ENCODE peak calls at places on chromosomes 7 and 10, in six cellular contexts. One of them, this sample, is unnamed.

GRCh38 chr10:123606955-123607354 is 59.2 kb upstream of the GPR26 start:
- DNase-seq in fibroblast of the aortic adventitia: no peak
- DNase-seq in RWPE1: no peak
- DNase-seq in anterior cingulate cortex: no peak
- DNase-seq in T-helper 2 cell: no peak
- DNase-seq in uterus: no peak
- DNase-seq in this sample: no peak

GRCh38 chr10:341081-341740 is 206.0 kb downstream of the ZMYND11 start:
- DNase-seq in fibroblast of the aortic adventitia: no peak
- DNase-seq in RWPE1: no peak
- DNase-seq in anterior cingulate cortex: no peak
- DNase-seq in T-helper 2 cell: no peak
- DNase-seq in uterus: no peak
- DNase-seq in this sample: no peak

GRCh38 chr10:78149193-78149592 is 115.5 kb downstream of the RPS24 start:
- DNase-seq in fibroblast of the aortic adventitia: peak; percentile 42
- DNase-seq in RWPE1: peak; percentile 33
- DNase-seq in anterior cingulate cortex: no peak
- DNase-seq in T-helper 2 cell: no peak
- DNase-seq in uterus: no peak
- DNase-seq in this sample: no peak

GRCh38 chr7:44431091-44431608 is 59.3 kb downstream of the NUDCD3 start:
- DNase-seq in fibroblast of the aortic adventitia: no peak
- DNase-seq in RWPE1: no peak
- DNase-seq in anterior cingulate cortex: no peak
- DNase-seq in T-helper 2 cell: peak; percentile 19
- DNase-seq in uterus: no peak
- DNase-seq in this sample: peak; percentile 37

GRCh38 chr7:159094030-159094740 is 50.5 kb downstream of the VIPR2 start:
- DNase-seq in fibroblast of the aortic adventitia: no peak
- DNase-seq in RWPE1: no peak
- DNase-seq in anterior cingulate cortex: no peak
- DNase-seq in T-helper 2 cell: no peak
- DNase-seq in uterus: no peak
- DNase-seq in this sample: no peak

GRCh38 chr10:61899663-61899996 is 1.9 kb upstream of the ARID5B start:
- DNase-seq in fibroblast of the aortic adventitia: no peak
- DNase-seq in RWPE1: no peak
- DNase-seq in anterior cingulate cortex: no peak
- DNase-seq in T-helper 2 cell: no peak
- DNase-seq in uterus: no peak
- DNase-seq in this sample: no peak

GRCh38 chr10:115092555-115093285 is 445 bp upstream of the ATRNL1 start:
- DNase-seq in fibroblast of the aortic adventitia: peak; percentile 21
- DNase-seq in RWPE1: no peak
- DNase-seq in anterior cingulate cortex: peak; percentile 11
- DNase-seq in T-helper 2 cell: peak; percentile 43
- DNase-seq in uterus: peak; percentile 68
- DNase-seq in this sample: peak; percentile 23

GRCh38 chr7:28937593-28937992 is 20.5 kb downstream of the TRIL start:
- DNase-seq in fibroblast of the aortic adventitia: no peak
- DNase-seq in RWPE1: no peak
- DNase-seq in anterior cingulate cortex: no peak
- DNase-seq in T-helper 2 cell: no peak
- DNase-seq in uterus: no peak
- DNase-seq in this sample: no peak

GRCh38 chr10:60518745-60519144 is 129.1 kb upstream of the ANK3 start:
- DNase-seq in fibroblast of the aortic adventitia: no peak
- DNase-seq in RWPE1: no peak
- DNase-seq in anterior cingulate cortex: no peak
- DNase-seq in T-helper 2 cell: no peak
- DNase-seq in uterus: no peak
- DNase-seq in this sample: no peak

GRCh38 chr10:133124357-133125211 is 35.4 kb upstream of the KNDC1 start:
- DNase-seq in fibroblast of the aortic adventitia: peak; percentile 1
- DNase-seq in RWPE1: peak; percentile 45
- DNase-seq in anterior cingulate cortex: no peak
- DNase-seq in T-helper 2 cell: no peak
- DNase-seq in uterus: no peak
- DNase-seq in this sample: peak; percentile 34

GRCh38 chr10:97849491-97850402 is at the start of gene GOLGA7B:
- DNase-seq in fibroblast of the aortic adventitia: no peak
- DNase-seq in RWPE1: peak; percentile 71
- DNase-seq in anterior cingulate cortex: no peak
- DNase-seq in T-helper 2 cell: peak; percentile 74
- DNase-seq in uterus: no peak
- DNase-seq in this sample: peak; percentile 61

GRCh38 chr10:71598673-71599072 is 120.9 kb downstream of the C10orf105 start:
- DNase-seq in fibroblast of the aortic adventitia: peak; percentile 60
- DNase-seq in RWPE1: no peak
- DNase-seq in anterior cingulate cortex: peak; percentile 64
- DNase-seq in T-helper 2 cell: no peak
- DNase-seq in uterus: peak; percentile 80
- DNase-seq in this sample: peak; percentile 27

GRCh38 chr10:111034598-111035310 is 42.1 kb upstream of the ADRA2A start:
- DNase-seq in fibroblast of the aortic adventitia: peak; percentile 42
- DNase-seq in RWPE1: no peak
- DNase-seq in anterior cingulate cortex: no peak
- DNase-seq in T-helper 2 cell: no peak
- DNase-seq in uterus: no peak
- DNase-seq in this sample: no peak

GRCh38 chr7:28037220-28038010 is 143.2 kb downstream of the JAZF1 start:
- DNase-seq in fibroblast of the aortic adventitia: peak; percentile 96
- DNase-seq in RWPE1: peak; percentile 84
- DNase-seq in anterior cingulate cortex: no peak
- DNase-seq in T-helper 2 cell: peak; percentile 89
- DNase-seq in uterus: no peak
- DNase-seq in this sample: peak; percentile 15

GRCh38 chr7:100786323-100786722 is 41.0 kb downstream of the EPHB4 start:
- DNase-seq in fibroblast of the aortic adventitia: no peak
- DNase-seq in RWPE1: no peak
- DNase-seq in anterior cingulate cortex: no peak
- DNase-seq in T-helper 2 cell: no peak
- DNase-seq in uterus: no peak
- DNase-seq in this sample: no peak

This sample was measured in thyroid gland.